ENCODE peak calls at places on chromosomes 16 and 17, in ten cellular contexts. O is SK-N-SH, W is A549, A is GM23338, B is H9, L is fibroblast of lung, H is astrocyte, P is OCI-LY7, D is mammary epithelial cell, J is PC-3. U is an unnamed sample.
A peak's percentile ranks its signal among the peaks of the same experiment; 100 is the strongest.

GRCh38 chr17:67477687-67478086 is 100.6 kb downstream of the PITPNC1 start:
- DNase-seq in W (no peak), D (peak; percentile 76), J (peak; percentile 88), A (no peak), B (no peak), H (peak; percentile 57), P (no peak), L (peak; percentile 69), O (no peak), U (peak; percentile 87)

GRCh38 chr17:7862692-7863437 is 5.1 kb downstream of the CYB5D1 start:
- DNase-seq in H (peak; percentile 18), L (peak; percentile 39), B (peak; percentile 72), W (peak; percentile 66), P (peak; percentile 69), J (peak; percentile 60), O (peak; percentile 71), D (no peak), A (peak; percentile 91), U (peak; percentile 84)

GRCh38 chr17:65546579-65546978 is 14.9 kb downstream of the AXIN2 start:
- DNase-seq in J (no peak), B (no peak), O (no peak), H (no peak), A (no peak), W (no peak), D (no peak), P (no peak), L (no peak), U (peak; percentile 71)

GRCh38 chr17:77366558-77367245 is 225.9 kb downstream of the SEC14L1 start:
- DNase-seq in H (no peak), P (peak; percentile 48), O (peak; percentile 40), A (no peak), B (no peak), W (no peak), D (no peak), J (no peak), L (peak; percentile 67), U (peak; percentile 87)

GRCh38 chr17:73644145-73645049 is at the start of gene SDK2:
- DNase-seq in D (peak; percentile 35), B (no peak), W (peak; percentile 42), A (peak; percentile 49), J (no peak), O (peak; percentile 85), P (no peak), L (peak; percentile 1), H (peak; percentile 5), U (no peak)

GRCh38 chr17:67629963-67630320 is 87.8 kb upstream of the NOL11 start:
- DNase-seq in D (peak; percentile 38), P (peak; percentile 46), L (peak; percentile 44), H (peak; percentile 30), B (no peak), J (peak; percentile 80), A (peak; percentile 64), O (peak; percentile 59), W (peak; percentile 56), U (peak; percentile 91)

GRCh38 chr16:20355114-20355782 is 2.7 kb upstream of the UMOD start:
- DNase-seq in D (no peak), O (no peak), W (no peak), J (no peak), A (no peak), P (no peak), L (no peak), H (no peak), B (no peak), U (no peak)

GRCh38 chr16:80034469-80034826 is 433.9 kb upstream of the MAF start:
- DNase-seq in P (no peak), O (no peak), D (no peak), B (no peak), H (no peak), A (no peak), W (peak; percentile 44), J (no peak), L (no peak), U (no peak)

GRCh38 chr16:68626557-68626956 is 18.6 kb upstream of the CDH3 start:
- DNase-seq in H (no peak), W (no peak), P (no peak), B (no peak), L (no peak), A (no peak), O (no peak), J (no peak), D (no peak), U (no peak)

GRCh38 chr17:40364121-40364861 is at the start of gene GJD3:
- DNase-seq in H (no peak), P (no peak), O (peak; percentile 24), L (no peak), D (no peak), J (no peak), W (no peak), B (peak; percentile 89), A (peak; percentile 91), U (peak; percentile 92)
- H3K4me2 ChIP-seq in H (peak within 1 kb of the TSS; percentile 90), P (no peak within 1 kb of the TSS), O (peak within 1 kb of the TSS; percentile 76), L (peak within 1 kb of the TSS; percentile 93), D (peak within 1 kb of the TSS; percentile 99), J (peak within 1 kb of the TSS; percentile 84), W (peak within 1 kb of the TSS; percentile 98), B (peak within 1 kb of the TSS; percentile 26), A (peak within 1 kb of the TSS; percentile 88), U (peak within 1 kb of the TSS; percentile 78)

GRCh38 chr17:47735139-47735464 is 2.1 kb downstream of the TBX21 start:
- DNase-seq in J (no peak), W (no peak), A (no peak), B (no peak), H (no peak), D (no peak), P (no peak), O (no peak), L (no peak), U (peak; percentile 54)

GRCh38 chr17:47731396-47731795 is 1.6 kb upstream of the TBX21 start:
- DNase-seq in B (peak; percentile 21), W (no peak), A (no peak), O (peak; percentile 14), P (no peak), L (no peak), H (no peak), D (no peak), J (no peak), U (peak; percentile 63)

GRCh38 chr17:47732399-47733046 is 513 bp upstream of the TBX21 start:
- DNase-seq in O (peak; percentile 46), W (no peak), L (no peak), P (no peak), H (no peak), J (no peak), D (no peak), A (peak; percentile 23), B (peak; percentile 49), U (peak; percentile 79)

GRCh38 chr17:47733414-47734288 is 615 bp downstream of the TBX21 start:
- DNase-seq in B (peak; percentile 53), A (peak; percentile 55), O (peak; percentile 82), W (no peak), D (no peak), J (no peak), H (no peak), P (no peak), L (no peak), U (peak; percentile 58)

DNA sequence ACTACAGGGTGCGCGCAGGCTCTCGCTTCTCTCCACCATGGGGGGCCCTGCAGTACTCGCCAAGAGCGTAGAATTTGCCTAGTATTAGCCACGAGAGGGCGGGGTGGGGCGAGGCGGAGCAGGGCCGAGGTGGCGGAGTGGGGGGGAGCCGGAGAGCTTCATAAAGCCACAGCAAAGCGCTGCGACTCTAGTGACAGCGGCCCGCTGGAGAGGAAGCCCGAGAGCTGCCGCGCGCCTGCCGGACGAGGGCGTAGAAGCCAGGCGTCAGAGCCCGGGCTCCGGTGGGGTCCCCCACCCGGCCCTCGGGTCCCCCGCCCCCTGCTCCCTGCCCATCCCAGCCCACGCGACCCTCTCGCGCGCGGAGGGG is at the start of gene TBX21:
- DNase-seq in P (peak; percentile 41), W (peak; percentile 80), A (peak; percentile 90), J (no peak), D (no peak), L (peak; percentile 10), H (no peak), O (peak; percentile 93), B (peak; percentile 89), U (peak; percentile 87)
- TF ChIP-seq CTCF in P (peak; percentile 20), W (peak; percentile 45), A (peak; percentile 39), J (no peak), D (no peak), L (peak; percentile 3), H (no peak), O (peak; percentile 40), B (peak; percentile 51), U (no peak)

DNA sequence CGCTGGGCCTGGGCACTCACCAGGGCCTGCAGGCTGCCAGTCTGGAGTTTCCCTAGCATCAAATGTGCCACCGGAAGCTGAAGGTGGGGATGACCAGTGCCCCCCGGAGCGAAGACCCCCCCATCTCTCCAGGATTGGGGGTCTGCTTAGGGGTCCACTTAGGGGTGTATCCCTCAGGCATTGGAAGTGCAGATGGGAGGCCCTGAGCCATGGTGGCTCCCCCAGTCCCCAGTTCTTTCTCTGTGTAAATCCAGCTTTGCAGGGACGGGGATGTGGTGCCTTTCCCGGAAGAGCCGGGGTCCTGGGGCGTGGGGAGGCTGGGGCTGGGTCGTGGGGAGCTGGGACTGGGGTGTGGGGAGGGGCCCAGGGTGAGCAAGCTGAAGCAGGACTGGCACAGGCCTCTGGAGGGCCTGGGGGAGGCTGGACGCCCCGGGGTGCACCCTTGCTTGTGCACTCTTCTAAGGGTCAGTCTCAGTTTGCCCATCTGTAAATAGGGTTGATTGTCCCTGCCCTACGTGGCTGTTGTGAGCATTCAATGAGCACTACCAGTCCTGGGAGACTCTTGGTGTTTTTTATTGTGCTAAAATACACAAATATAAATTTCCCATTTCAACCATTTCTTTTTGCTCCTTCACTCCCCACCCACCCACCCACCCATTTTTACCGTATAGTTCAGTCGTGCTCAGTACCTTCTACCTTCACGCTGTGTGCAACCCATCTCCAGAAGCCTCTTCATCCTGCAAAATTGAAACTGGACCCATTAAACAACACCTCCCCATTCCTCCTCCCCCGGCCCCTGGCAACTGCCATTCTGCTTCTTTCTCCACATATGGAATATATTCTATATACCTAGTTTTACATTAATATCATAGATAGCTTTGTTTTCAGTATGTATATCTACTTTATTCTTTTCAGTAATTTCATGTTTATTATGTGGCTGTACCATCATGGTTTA is 7.7 kb upstream of the TBC1D3B start:
- DNase-seq in A (no peak), L (peak; percentile 21), J (no peak), D (no peak), H (no peak), W (no peak), P (no peak), O (peak; percentile 39), B (no peak), U (no peak)
- H3K4me2 ChIP-seq in A (peak overlapping the region; percentile 99), L (no peak overlapping the region), J (no peak overlapping the region), D (peak overlapping the region; percentile 96), H (peak overlapping the region; percentile 91), W (peak overlapping the region; percentile 96), P (no peak overlapping the region), O (peak overlapping the region; percentile 89), B (peak overlapping the region; percentile 49), U (peak overlapping the region; percentile 84)

DNA sequence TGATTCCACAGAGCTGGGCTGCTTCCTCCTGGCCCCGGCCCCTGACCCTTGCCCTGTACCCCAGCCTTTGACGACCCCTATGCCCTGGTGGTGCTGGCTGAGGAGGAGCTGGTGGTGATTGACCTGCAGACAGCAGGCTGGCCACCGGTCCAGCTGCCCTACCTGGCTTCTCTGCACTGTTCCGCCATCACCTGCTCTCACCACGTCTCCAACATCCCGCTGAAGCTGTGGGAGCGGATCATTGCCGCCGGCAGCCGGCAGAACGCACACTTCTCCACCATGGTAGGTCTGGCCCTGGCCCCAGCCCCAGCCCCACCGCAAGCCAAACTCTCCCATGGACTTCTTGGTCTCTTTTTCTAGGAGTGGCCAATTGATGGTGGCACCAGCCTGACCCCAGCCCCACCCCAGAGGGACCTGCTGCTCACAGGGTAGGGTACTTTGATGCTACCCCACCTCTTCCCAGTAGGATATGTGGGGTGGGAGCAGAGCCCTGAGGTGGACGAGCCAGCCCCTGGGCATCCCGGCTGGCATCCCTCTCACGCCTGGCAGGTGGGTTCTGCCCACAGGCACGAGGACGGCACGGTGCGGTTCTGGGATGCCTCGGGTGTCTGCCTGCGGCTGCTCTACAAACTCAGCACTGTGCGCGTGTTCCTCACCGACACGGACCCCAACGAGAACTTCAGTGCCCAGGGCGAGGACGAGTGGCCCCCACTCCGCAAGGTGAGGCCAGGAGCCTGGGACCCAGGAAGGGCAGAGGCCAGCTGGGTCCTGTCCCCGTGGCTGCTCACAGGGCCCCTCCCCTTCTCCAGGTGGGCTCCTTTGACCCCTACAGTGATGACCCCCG is 19.0 kb upstream of the MYO15B start:
- DNase-seq in J (no peak), L (no peak), A (no peak), W (no peak), O (no peak), D (no peak), P (no peak), H (no peak), B (no peak), U (peak; percentile 74)
- TF ChIP-seq CTCF in J (no peak), L (no peak), A (no peak), W (no peak), O (no peak), D (no peak), P (no peak), H (no peak), B (no peak), U (no peak)

U was measured in osteoblast.